ENCODE peak calls at places on chromosomes 2 and 18, in eight cellular contexts. U, S, O, G, D, H, C and W are unnamed samples.

GRCh38 chr18:78069784-78070664 is 820.4 kb downstream of the GALR1 start:
- DNase-seq in U (no peak), S (no peak), O (no peak), G (no peak), D (no peak), H (no peak), C (no peak), W (no peak)

GRCh38 chr2:204828191-204828590 is 282.9 kb downstream of the PARD3B start:
- DNase-seq in U (no peak), S (no peak), O (no peak), G (no peak), D (peak), H (no peak), C (no peak), W (no peak)

GRCh38 chr2:136377423-136378382 is 259.8 kb upstream of the CXCR4 start:
- DNase-seq in U (no peak), S (no peak), O (no peak), G (no peak), D (no peak), H (no peak), C (no peak), W (no peak)

GRCh38 chr2:228697456-228697855 is 516.0 kb upstream of the SPHKAP start:
- DNase-seq in U (no peak), S (no peak), O (no peak), G (no peak), D (no peak), H (no peak), C (no peak), W (no peak)

GRCh38 chr2:230423851-230424458 is 8.0 kb downstream of the SP100 start:
- DNase-seq in U (no peak), S (no peak), O (no peak), G (no peak), D (no peak), H (peak), C (no peak), W (no peak)

GRCh38 chr2:205133544-205133943 is 548.8 kb upstream of the NRP2 start:
- DNase-seq in U (no peak), S (no peak), O (no peak), G (no peak), D (no peak), H (no peak), C (peak), W (no peak)

GRCh38 chr2:128423788-128424165 is 105.1 kb upstream of the HS6ST1 start:
- DNase-seq in U (no peak), S (no peak), O (no peak), G (no peak), D (no peak), H (no peak), C (no peak), W (no peak)

GRCh38 chr2:181073896-181074295 is 93.5 kb downstream of the UBE2E3 start:
- DNase-seq in U (no peak), S (no peak), O (no peak), G (no peak), D (no peak), H (no peak), C (no peak), W (no peak)

GRCh38 chr18:62715829-62716678 is 713 bp downstream of the PHLPP1 start:
- DNase-seq in U (peak), S (peak), O (peak), G (peak), D (peak), H (no peak), C (peak), W (no peak)

GRCh38 chr2:177708660-177709328 is 316.2 kb downstream of the AGPS start:
- DNase-seq in U (no peak), S (no peak), O (no peak), G (no peak), D (no peak), H (no peak), C (no peak), W (no peak)

GRCh38 chr18:68714356-68714706 is 577 bp downstream of the TMX3 start:
- DNase-seq in U (peak), S (peak), O (no peak), G (peak), D (peak), H (peak), C (peak), W (no peak)

GRCh38 chr2:105373895-105374401 is 24.9 kb downstream of the FHL2 start:
- DNase-seq in U (no peak), S (no peak), O (no peak), G (no peak), D (no peak), H (no peak), C (no peak), W (no peak)

GRCh38 chr2:191230174-191230573 is 15.0 kb upstream of the MYO1B start:
- DNase-seq in U (no peak), S (no peak), O (peak), G (no peak), D (no peak), H (no peak), C (peak), W (no peak)

GRCh38 chr2:211487746-211488145 is 931.3 kb downstream of the CPS1 start:
- DNase-seq in U (no peak), S (no peak), O (no peak), G (peak), D (no peak), H (no peak), C (no peak), W (no peak)

GRCh38 chr2:11716689-11717321 is 29.6 kb upstream of the LPIN1 start:
- DNase-seq in U (no peak), S (peak), O (no peak), G (no peak), D (peak), H (peak), C (peak), W (no peak)

GRCh38 chr2:52960891-52961290 is 806.7 kb upstream of the CHAC2 start:
- DNase-seq in U (no peak), S (no peak), O (no peak), G (peak), D (no peak), H (no peak), C (no peak), W (no peak)

GRCh38 chr2:124988794-124989193 is 963.7 kb downstream of the CNTNAP5 start:
- DNase-seq in U (no peak), S (no peak), O (no peak), G (no peak), D (peak), H (no peak), C (no peak), W (no peak)

GRCh38 chr2:162025121-162025911 is 48.7 kb downstream of the DPP4 start:
- DNase-seq in U (no peak), S (no peak), O (peak), G (no peak), D (no peak), H (no peak), C (peak), W (no peak)

GRCh38 chr2:223613017-223613950 is 11.1 kb upstream of the SCG2 start:
- DNase-seq in U (peak), S (peak), O (peak), G (peak), D (no peak), H (peak), C (peak), W (peak)

GRCh38 chr2:118848381-118849225 is 1.2 kb upstream of the EN1 start:
- DNase-seq in U (no peak), S (peak), O (no peak), G (peak), D (no peak), H (no peak), C (no peak), W (no peak)

GRCh38 chr2:43319541-43319940 is 93.1 kb upstream of the ZFP36L2 start:
- DNase-seq in U (no peak), S (no peak), O (no peak), G (no peak), D (no peak), H (no peak), C (no peak), W (no peak)

GRCh38 chr18:63253428-63254372 is 65.9 kb downstream of the BCL2 start:
- DNase-seq in U (no peak), S (no peak), O (no peak), G (no peak), D (no peak), H (no peak), C (peak), W (peak)

GRCh38 chr2:159744363-159744762 is 32.1 kb downstream of the MARCHF7 start:
- DNase-seq in U (no peak), S (no peak), O (no peak), G (no peak), D (no peak), H (no peak), C (no peak), W (no peak)

DNA sequence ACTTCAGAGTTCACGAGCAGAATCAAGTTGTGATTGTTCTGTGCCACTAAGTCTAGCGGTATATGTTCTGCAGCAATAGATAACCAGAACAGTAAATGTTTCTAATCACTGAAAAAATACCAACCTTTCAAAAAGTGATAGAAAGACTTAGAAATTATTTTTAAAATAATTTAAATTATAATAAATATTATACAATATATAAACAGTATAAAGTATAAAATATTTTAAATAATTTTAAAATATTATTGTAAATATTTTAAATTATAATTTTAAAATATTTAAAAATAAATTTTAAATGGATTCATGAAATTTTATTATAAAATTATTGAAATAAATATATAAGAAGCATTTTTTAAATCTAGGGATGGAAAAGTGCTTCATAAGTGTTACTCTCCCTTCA is 126.3 kb upstream of the ID2 start:
- DNase-seq in U (no peak), S (no peak), O (no peak), G (no peak), D (no peak), H (no peak), C (no peak), W (no peak)
- H3K9ac ChIP-seq in U (no peak), S (no peak), O (no peak), G (no peak), D (no peak), H (no peak), C (no peak), W (no peak)

GRCh38 chr2:97719362-97720155 is 6.2 kb downstream of the ZAP70 start:
- DNase-seq in U (no peak), S (no peak), O (no peak), G (no peak), D (no peak), H (no peak), C (no peak), W (no peak)
- H3K9ac ChIP-seq in U (no peak), S (no peak), O (no peak), G (no peak), D (no peak), H (no peak), C (no peak), W (no peak)

GRCh38 chr2:69076601-69077000 is 63.6 kb downstream of the ANTXR1 start:
- DNase-seq in U (no peak), S (no peak), O (no peak), G (no peak), D (no peak), H (no peak), C (no peak), W (no peak)
- H3K9ac ChIP-seq in U (no peak), S (no peak), O (no peak), G (no peak), D (no peak), H (no peak), C (no peak), W (no peak)

DNA sequence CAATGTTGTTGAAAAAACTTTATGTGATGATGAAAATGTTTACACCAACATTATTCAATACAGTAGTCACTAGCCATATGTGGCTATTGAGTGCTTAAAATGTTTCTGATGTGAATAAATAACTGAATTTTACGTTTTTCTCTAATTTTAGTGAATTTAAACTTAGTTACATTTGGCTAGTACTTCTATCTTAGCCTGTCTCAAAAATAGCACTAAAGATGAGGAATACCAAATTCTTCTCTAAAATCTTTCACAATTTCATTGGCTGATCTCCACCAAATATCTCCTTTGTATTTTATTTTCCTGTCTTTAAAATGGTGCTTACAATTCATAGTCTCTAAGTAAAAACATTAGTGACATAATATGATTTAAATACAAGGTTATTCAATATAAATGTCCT is 83.7 kb upstream of the RND3 start:
- DNase-seq in U (no peak), S (no peak), O (no peak), G (no peak), D (no peak), H (no peak), C (no peak), W (no peak)
- H3K9ac ChIP-seq in U (no peak), S (no peak), O (no peak), G (no peak), D (no peak), H (no peak), C (no peak), W (no peak)

DNA sequence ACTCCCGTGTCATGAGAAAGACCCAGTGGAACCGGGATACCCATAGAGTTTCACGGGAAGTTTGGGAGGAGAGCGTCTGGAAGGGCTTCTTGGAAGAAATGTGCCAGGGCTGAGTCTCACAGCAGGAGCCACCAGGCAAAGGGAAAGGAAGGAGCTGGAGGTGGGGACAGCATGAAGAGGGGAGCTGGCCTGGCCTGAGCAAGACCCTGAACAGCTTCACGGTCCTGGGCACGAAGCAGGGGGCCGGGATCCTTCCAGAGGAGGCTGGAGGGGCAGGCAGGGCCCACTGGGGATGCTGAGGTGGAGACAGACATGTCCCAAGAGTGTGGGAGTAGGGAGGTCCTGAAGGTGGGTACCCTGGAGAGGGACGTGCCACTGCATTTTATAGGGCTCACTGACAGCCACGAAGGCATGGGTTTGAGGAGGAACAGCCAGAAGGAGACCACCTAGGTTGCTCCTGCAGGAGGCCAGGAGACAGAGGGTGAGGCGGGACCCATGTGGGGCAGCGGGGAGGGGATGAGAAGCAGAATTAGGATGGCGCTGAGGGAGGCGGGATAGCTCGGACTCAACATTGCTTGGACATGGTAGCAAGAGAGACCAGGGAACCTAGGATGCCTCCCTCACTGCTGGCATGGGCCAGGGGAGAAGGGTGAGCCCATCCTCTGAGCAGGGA is 168.1 kb upstream of the ID2 start:
- DNase-seq in U (no peak), S (no peak), O (no peak), G (no peak), D (no peak), H (no peak), C (no peak), W (no peak)
- H3K9ac ChIP-seq in U (no peak), S (no peak), O (no peak), G (no peak), D (no peak), H (no peak), C (no peak), W (no peak)

DNA sequence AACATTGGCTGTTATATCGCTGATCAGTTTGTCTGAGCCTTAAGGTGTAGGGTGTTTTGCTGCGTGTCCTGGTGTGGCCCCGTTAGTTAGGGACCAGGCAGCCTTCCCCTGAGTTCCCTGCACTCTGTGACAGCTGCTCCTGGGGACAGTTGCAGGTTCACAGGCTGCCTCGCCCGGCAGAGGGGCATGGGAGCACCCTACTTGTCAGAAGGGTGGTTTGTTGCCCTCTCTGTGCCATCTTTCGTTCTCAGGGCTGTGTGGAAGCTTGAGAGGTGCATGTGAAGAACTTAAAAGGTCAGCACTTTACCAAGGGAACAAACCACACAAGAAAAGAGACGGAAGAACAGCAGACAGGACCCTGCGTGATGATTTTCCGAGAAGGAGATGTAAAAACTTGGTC is 159.6 kb downstream of the LDLRAD4 start:
- DNase-seq in U (no peak), S (no peak), O (no peak), G (no peak), D (no peak), H (no peak), C (no peak), W (no peak)
- H3K9ac ChIP-seq in U (no peak), S (no peak), O (no peak), G (no peak), D (no peak), H (no peak), C (no peak), W (no peak)

GRCh38 chr2:238916176-238916874 is 68.4 kb downstream of the TWIST2 start:
- DNase-seq in U (no peak), S (no peak), O (no peak), G (no peak), D (no peak), H (no peak), C (no peak), W (no peak)
- H3K9ac ChIP-seq in U (no peak), S (no peak), O (no peak), G (no peak), D (no peak), H (no peak), C (no peak), W (no peak)

GRCh38 chr2:17672583-17673317 is 80.9 kb downstream of the SMC6 start:
- DNase-seq in U (no peak), S (no peak), O (peak), G (no peak), D (no peak), H (no peak), C (peak), W (no peak)
- H3K9ac ChIP-seq in U (no peak), S (no peak), O (no peak), G (no peak), D (no peak), H (no peak), C (no peak), W (no peak)

GRCh38 chr18:50509012-50509411 is 50.9 kb upstream of the MAPK4 start:
- DNase-seq in U (no peak), S (no peak), O (no peak), G (no peak), D (no peak), H (no peak), C (no peak), W (no peak)
- H3K9ac ChIP-seq in U (no peak), S (no peak), O (no peak), G (no peak), D (no peak), H (no peak), C (no peak), W (no peak)